ENCODE peak calls at places on chromosomes 11 and 22, in six cellular contexts. A is ovary; B is CD4-positive, alpha-beta memory T cell; J is spleen; R is CD4-positive, alpha-beta T cell; U is heart right ventricle. X is an unnamed sample.

GRCh38 chr22:27306771-27307170 is 494.8 kb downstream of the MN1 start:
- DNase-seq in A (no peak), B (no peak), J (no peak), R (no peak), U (no peak), X (no peak)

GRCh38 chr22:27129266-27129665 is 471.9 kb downstream of the MIAT start:
- DNase-seq in A (no peak), B (no peak), J (no peak), R (no peak), U (no peak), X (no peak)

GRCh38 chr11:396511-396947 is 2.5 kb downstream of the PKP3 start:
- DNase-seq in A (no peak), B (no peak), J (peak; percentile 81), R (no peak), U (no peak), X (no peak)

GRCh38 chr11:13284776-13285588 is 7.4 kb downstream of the BMAL1 start:
- DNase-seq in A (no peak), B (no peak), J (no peak), R (no peak), U (no peak), X (no peak)

GRCh38 chr11:93017821-93018690 is 48.6 kb downstream of the MTNR1B start:
- DNase-seq in A (no peak), B (no peak), J (no peak), R (no peak), U (no peak), X (no peak)

GRCh38 chr11:2770556-2771301 is 70.9 kb upstream of the KCNQ1OT1 start:
- DNase-seq in A (peak; percentile 6), B (no peak), J (peak; percentile 60), R (no peak), U (no peak), X (no peak)

GRCh38 chr11:31802990-31803812 is 7.9 kb downstream of the PAX6 start:
- DNase-seq in A (no peak), B (no peak), J (peak; percentile 65), R (no peak), U (no peak), X (no peak)

GRCh38 chr11:69089258-69089657 is 40.5 kb downstream of the TPCN2 start:
- DNase-seq in A (no peak), B (no peak), J (no peak), R (no peak), U (peak; percentile 54), X (no peak)

GRCh38 chr11:45086526-45086925 is 59.9 kb upstream of the PRDM11 start:
- DNase-seq in A (no peak), B (no peak), J (no peak), R (no peak), U (no peak), X (no peak)

GRCh38 chr11:130785376-130786110 is 130.7 kb downstream of the SNX19 start:
- DNase-seq in A (no peak), B (no peak), J (no peak), R (no peak), U (no peak), X (no peak)

GRCh38 chr11:130780437-130780836 is 135.8 kb downstream of the SNX19 start:
- DNase-seq in A (no peak), B (no peak), J (no peak), R (no peak), U (no peak), X (no peak)

GRCh38 chr11:130781906-130782305 is 134.4 kb downstream of the SNX19 start:
- DNase-seq in A (no peak), B (no peak), J (no peak), R (no peak), U (no peak), X (no peak)

GRCh38 chr11:130782361-130783221 is 133.7 kb downstream of the SNX19 start:
- DNase-seq in A (no peak), B (no peak), J (no peak), R (no peak), U (no peak), X (no peak)

GRCh38 chr11:130783322-130783721 is 133.0 kb downstream of the SNX19 start:
- DNase-seq in A (no peak), B (no peak), J (no peak), R (no peak), U (no peak), X (no peak)
- H3K27ac ChIP-seq in A (peak overlapping the region; percentile 28), B (no peak overlapping the region), J (no peak overlapping the region), R (no peak overlapping the region), U (peak overlapping the region; percentile 73), X (no peak overlapping the region)

GRCh38 chr11:87046824-87047223 is 9.1 kb downstream of the TMEM135 start:
- DNase-seq in A (no peak), B (no peak), J (no peak), R (no peak), U (no peak), X (no peak)
- H3K27ac ChIP-seq in A (no peak overlapping the region), B (no peak overlapping the region), J (no peak overlapping the region), R (no peak overlapping the region), U (no peak overlapping the region), X (no peak overlapping the region)

DNA sequence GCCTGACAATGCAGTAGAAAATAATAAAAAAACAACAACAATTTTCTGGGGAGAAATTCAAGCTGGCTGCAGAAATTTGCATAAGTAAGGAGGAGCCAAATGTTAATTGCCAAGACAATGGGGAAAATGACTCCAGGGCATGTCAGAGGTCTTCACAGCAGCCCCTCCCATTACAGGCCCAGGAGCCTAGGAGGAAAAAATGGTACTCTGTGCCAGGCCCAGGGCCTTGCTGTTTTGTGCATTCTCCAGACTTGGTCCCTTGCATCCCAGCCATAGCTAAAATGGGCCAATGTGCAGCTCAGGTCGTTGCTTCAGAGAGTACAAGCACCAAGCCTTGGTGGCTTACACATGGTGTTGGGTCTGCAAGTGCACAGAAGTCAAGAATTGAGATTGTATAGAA is 45.5 kb downstream of the MS4A2 start:
- DNase-seq in A (no peak), B (no peak), J (no peak), R (no peak), U (no peak), X (no peak)
- H3K27ac ChIP-seq in A (no peak overlapping the region), B (no peak overlapping the region), J (no peak overlapping the region), R (no peak overlapping the region), U (no peak overlapping the region), X (no peak overlapping the region)

GRCh38 chr11:20033806-20034205 is 126.5 kb downstream of the DBX1 start:
- DNase-seq in A (no peak), B (no peak), J (no peak), R (no peak), U (no peak), X (no peak)

GRCh38 chr11:20036625-20037335 is 123.5 kb downstream of the DBX1 start:
- DNase-seq in A (no peak), B (no peak), J (no peak), R (no peak), U (no peak), X (no peak)

GRCh38 chr11:20035375-20035700 is 124.9 kb downstream of the DBX1 start:
- DNase-seq in A (no peak), B (no peak), J (no peak), R (no peak), U (no peak), X (no peak)

GRCh38 chr11:20035701-20036601 is 124.3 kb downstream of the DBX1 start:
- DNase-seq in A (no peak), B (no peak), J (no peak), R (no peak), U (no peak), X (no peak)

DNA sequence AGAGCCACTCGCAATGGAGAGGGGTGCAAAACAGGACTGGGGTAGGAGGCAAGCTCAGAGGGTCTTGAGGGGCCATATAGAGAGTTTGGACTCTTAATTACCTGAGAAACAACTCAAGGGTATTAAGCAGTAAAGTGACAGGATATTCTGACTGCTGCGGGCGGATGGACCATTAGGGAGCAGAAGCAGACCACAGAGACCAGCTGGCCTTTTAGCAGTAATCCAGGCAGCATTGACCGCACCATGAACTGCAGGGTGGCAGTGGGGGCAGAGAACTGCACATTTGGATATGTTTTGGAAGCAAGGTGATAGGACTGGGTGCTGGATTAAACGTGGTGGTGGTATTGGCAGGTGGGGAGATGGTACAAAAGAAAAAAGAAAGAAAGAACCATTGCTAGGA is 125.3 kb downstream of the DBX1 start:
- DNase-seq in A (no peak), B (no peak), J (no peak), R (no peak), U (no peak), X (no peak)
- H3K27ac ChIP-seq in A (no peak overlapping the region), B (no peak overlapping the region), J (no peak overlapping the region), R (no peak overlapping the region), U (no peak overlapping the region), X (no peak overlapping the region)

GRCh38 chr11:18698341-18699268 is at the start of gene TMEM86A:
- DNase-seq in A (peak; percentile 96), B (peak; percentile 90), J (peak; percentile 98), R (peak; percentile 83), U (peak; percentile 95), X (peak; percentile 93)
- H3K27ac ChIP-seq in A (peak within 1 kb of the TSS; percentile 100), B (peak within 1 kb of the TSS; percentile 63), J (peak within 1 kb of the TSS; percentile 80), R (peak within 1 kb of the TSS; percentile 47), U (peak within 1 kb of the TSS; percentile 85), X (peak within 1 kb of the TSS; percentile 78)

GRCh38 chr22:46008291-46008690 is 31.3 kb upstream of the WNT7B start:
- DNase-seq in A (no peak), B (no peak), J (no peak), R (no peak), U (no peak), X (no peak)
- H3K27ac ChIP-seq in A (peak overlapping the region; percentile 96), B (no peak overlapping the region), J (peak overlapping the region; percentile 90), R (no peak overlapping the region), U (peak overlapping the region; percentile 98), X (peak overlapping the region; percentile 77)

GRCh38 chr22:39994046-39994565 is 648 bp upstream of the FAM83F start:
- DNase-seq in A (no peak), B (peak; percentile 83), J (no peak), R (peak; percentile 20), U (no peak), X (no peak)
- H3K27ac ChIP-seq in A (no peak overlapping the region), B (no peak overlapping the region), J (no peak overlapping the region), R (no peak overlapping the region), U (no peak overlapping the region), X (no peak overlapping the region)

DNA sequence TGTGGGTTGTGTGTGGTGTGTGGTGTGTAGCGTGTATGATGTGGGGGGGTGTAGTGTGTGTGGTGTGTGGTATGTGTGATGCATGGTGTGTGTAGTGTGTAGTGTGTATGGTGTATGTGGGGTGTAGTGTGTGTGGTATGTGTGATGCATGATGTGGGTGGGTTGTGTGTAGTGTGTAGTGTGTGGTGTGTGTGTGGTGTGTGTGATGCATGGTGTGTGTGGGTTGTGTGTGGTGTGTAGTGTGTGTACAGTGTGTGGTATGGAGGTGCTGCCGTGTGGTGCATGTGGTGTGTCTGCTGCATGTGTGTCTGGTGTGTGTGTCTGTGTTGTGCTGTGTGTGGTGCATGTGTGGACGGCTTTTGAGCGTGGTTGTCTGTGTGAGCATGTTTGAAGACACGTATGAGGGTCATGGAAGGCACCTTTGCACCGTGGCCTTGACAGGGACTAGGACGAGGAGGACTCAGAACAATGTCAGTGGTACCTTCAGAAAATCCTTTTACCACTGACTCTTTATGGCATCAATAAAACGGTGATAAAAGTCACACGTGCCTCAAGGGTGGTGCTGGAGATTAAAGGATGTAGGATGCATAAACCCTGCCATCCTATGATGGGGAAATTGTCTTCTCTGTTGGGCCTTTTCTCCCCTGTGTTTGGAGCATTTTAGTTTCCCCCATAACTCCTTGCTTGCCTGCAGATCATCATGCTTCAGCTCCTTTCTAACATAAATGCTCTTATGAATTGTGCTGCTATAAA is 328.7 kb upstream of the B3GAT1 start:
- DNase-seq in A (no peak), B (no peak), J (peak; percentile 25), R (no peak), U (no peak), X (no peak)
- H3K27ac ChIP-seq in A (no peak overlapping the region), B (no peak overlapping the region), J (no peak overlapping the region), R (no peak overlapping the region), U (no peak overlapping the region), X (no peak overlapping the region)

X was measured in caudate nucleus.